ENCODE peak calls at places on chromosomes 5 and 9, in five cellular contexts. V is dorsolateral prefrontal cortex; D is stimulated activated CD4-positive, alpha-beta T cell treated with anti-CD3 and anti-CD28 coated beads, Interleukin-12 subunit alpha, Interleukin-12 subunit beta, amount 100 ng/mL, for 48 hours; C is IMR-90; S is NCI-H1417. G is an unnamed sample.

GRCh38 chr5:128854931-128855330 is 110.4 kb upstream of the SLC27A6 start:
- DNase-seq in V (no peak), D (no peak), C (no peak), S (no peak), G (no peak)

GRCh38 chr9:126704157-126704941 is 90.6 kb downstream of the LMX1B start:
- DNase-seq in V (peak), D (no peak), C (peak), S (no peak), G (no peak)

GRCh38 chr9:94801242-94801641 is 74.7 kb downstream of the AOPEP start:
- DNase-seq in V (no peak), D (no peak), C (peak), S (no peak), G (no peak)

GRCh38 chr9:35666547-35666946 is 1.6 kb upstream of the ARHGEF39 start:
- DNase-seq in V (no peak), D (no peak), C (no peak), S (no peak), G (no peak)

GRCh38 chr5:14054965-14055963 is 87.9 kb upstream of the TRIO start:
- DNase-seq in V (no peak), D (no peak), C (peak), S (no peak), G (no peak)

GRCh38 chr9:87195306-87195705 is 248.0 kb upstream of the GAS1 start:
- DNase-seq in V (no peak), D (no peak), C (peak), S (no peak), G (no peak)

GRCh38 chr5:14627270-14627669 is 37.2 kb upstream of the OTULIN start:
- DNase-seq in V (no peak), D (no peak), C (no peak), S (no peak), G (no peak)

GRCh38 chr9:89655990-89656657 is 51.3 kb downstream of the GADD45G start:
- DNase-seq in V (no peak), D (no peak), C (no peak), S (no peak), G (no peak)

GRCh38 chr5:6408627-6409446 is 30.5 kb upstream of the MED10 start:
- DNase-seq in V (no peak), D (no peak), C (peak), S (no peak), G (no peak)

GRCh38 chr5:174556756-174557155 is 167.6 kb upstream of the MSX2 start:
- DNase-seq in V (no peak), D (no peak), C (peak), S (no peak), G (no peak)

GRCh38 chr9:36092509-36093215 is 43.9 kb upstream of the GLIPR2 start:
- DNase-seq in V (no peak), D (peak), C (no peak), S (no peak), G (no peak)

GRCh38 chr9:134204991-134205578 is 40.7 kb upstream of the RNU6ATAC start:
- DNase-seq in V (no peak), D (no peak), C (no peak), S (no peak), G (no peak)

GRCh38 chr9:122192914-122193525 is 33.3 kb downstream of the MORN5 start:
- DNase-seq in V (no peak), D (no peak), C (no peak), S (no peak), G (no peak)

GRCh38 chr9:38621434-38622082 is 1.2 kb upstream of the ANKRD18A start:
- DNase-seq in V (no peak), D (peak), C (no peak), S (peak), G (peak)

GRCh38 chr5:56155085-56155484 is 78.0 kb downstream of the ANKRD55 start:
- DNase-seq in V (no peak), D (no peak), C (no peak), S (no peak), G (no peak)

GRCh38 chr5:137504916-137505315 is 5.8 kb upstream of the SPOCK1 start:
- DNase-seq in V (no peak), D (no peak), C (no peak), S (no peak), G (no peak)

GRCh38 chr9:135340726-135341475 is 138.7 kb upstream of the PPP1R26 start:
- DNase-seq in V (no peak), D (no peak), C (no peak), S (no peak), G (no peak)

GRCh38 chr5:61881821-61882220 is 424.2 kb upstream of the KIF2A start:
- DNase-seq in V (peak), D (no peak), C (peak), S (no peak), G (no peak)

GRCh38 chr9:134489621-134490380 is 151.8 kb upstream of the COL5A1 start:
- DNase-seq in V (no peak), D (no peak), C (no peak), S (no peak), G (no peak)

GRCh38 chr9:38768351-38768761 is 48.4 kb upstream of the FAM240B start:
- DNase-seq in V (no peak), D (no peak), C (no peak), S (no peak), G (no peak)

GRCh38 chr9:70374962-70375618 is 39.4 kb downstream of the KLF9 start:
- DNase-seq in V (no peak), D (no peak), C (no peak), S (peak), G (no peak)